ENCODE peak calls at places on chromosomes 6 and 20, in five cellular contexts. One of them, this sample, is unnamed.

GRCh38 chr20:41655966-41656685 is 37.9 kb upstream of the CHD6 start:
- DNase-seq in suprapubic skin: no peak
- DNase-seq in DND-41: no peak
- DNase-seq in NT2/D1: no peak
- DNase-seq in GM12878: no peak
- DNase-seq in this sample: no peak

GRCh38 chr6:19325335-19325789 is 511.8 kb upstream of the ID4 start:
- DNase-seq in DND-41: no peak
- DNase-seq in GM12878: no peak
- DNase-seq in NT2/D1: no peak
- DNase-seq in suprapubic skin: no peak
- DNase-seq in this sample: no peak

GRCh38 chr6:71482742-71483141 is 194.1 kb downstream of the OGFRL1 start:
- DNase-seq in NT2/D1: no peak
- DNase-seq in GM12878: no peak
- DNase-seq in suprapubic skin: no peak
- DNase-seq in DND-41: no peak
- DNase-seq in this sample: no peak

GRCh38 chr6:15761045-15761502 is 98.2 kb upstream of the DTNBP1 start:
- DNase-seq in GM12878: no peak
- DNase-seq in DND-41: no peak
- DNase-seq in NT2/D1: no peak
- DNase-seq in suprapubic skin: no peak
- DNase-seq in this sample: no peak

GRCh38 chr6:152313542-152314482 is 323.4 kb downstream of the SYNE1 start:
- DNase-seq in GM12878: no peak
- DNase-seq in DND-41: no peak
- DNase-seq in suprapubic skin: no peak
- DNase-seq in NT2/D1: no peak
- DNase-seq in this sample: no peak

GRCh38 chr6:164756142-164756541 is 553.3 kb downstream of the C6orf118 start:
- DNase-seq in suprapubic skin: no peak
- DNase-seq in DND-41: no peak
- DNase-seq in NT2/D1: peak; percentile 6
- DNase-seq in GM12878: no peak
- DNase-seq in this sample: no peak

GRCh38 chr20:43386878-43387277 is 70.8 kb upstream of the SRSF6 start:
- DNase-seq in NT2/D1: no peak
- DNase-seq in DND-41: no peak
- DNase-seq in suprapubic skin: no peak
- DNase-seq in GM12878: no peak
- DNase-seq in this sample: no peak

GRCh38 chr6:56246941-56247653 is at the start of gene COL21A1:
- DNase-seq in DND-41: no peak
- DNase-seq in GM12878: no peak
- DNase-seq in suprapubic skin: peak; percentile 64
- DNase-seq in NT2/D1: peak; percentile 52
- DNase-seq in this sample: no peak

GRCh38 chr20:37319120-37319717 is 26.7 kb upstream of the SRC start:
- DNase-seq in GM12878: no peak
- DNase-seq in DND-41: no peak
- DNase-seq in NT2/D1: peak; percentile 68
- DNase-seq in suprapubic skin: no peak
- DNase-seq in this sample: no peak

GRCh38 chr20:56540415-56540814 is 7.4 kb downstream of the FAM209B start:
- DNase-seq in suprapubic skin: no peak
- DNase-seq in DND-41: no peak
- DNase-seq in GM12878: no peak
- DNase-seq in NT2/D1: no peak
- DNase-seq in this sample: no peak

GRCh38 chr20:63301671-63302070 is 8.7 kb downstream of the COL20A1 start:
- DNase-seq in GM12878: no peak
- DNase-seq in DND-41: no peak
- DNase-seq in suprapubic skin: no peak
- DNase-seq in NT2/D1: no peak
- DNase-seq in this sample: no peak

GRCh38 chr6:45448417-45449389 is 71.0 kb upstream of the SUPT3H start:
- DNase-seq in suprapubic skin: no peak
- DNase-seq in DND-41: no peak
- DNase-seq in GM12878: no peak
- DNase-seq in NT2/D1: no peak
- DNase-seq in this sample: no peak

GRCh38 chr20:3551681-3552434 is 81.0 kb downstream of the ATRN start:
- DNase-seq in GM12878: no peak
- DNase-seq in DND-41: no peak
- DNase-seq in suprapubic skin: no peak
- DNase-seq in NT2/D1: no peak
- DNase-seq in this sample: no peak

GRCh38 chr6:41805830-41806774 is 18.6 kb downstream of the TOMM6 start:
- DNase-seq in NT2/D1: no peak
- DNase-seq in suprapubic skin: no peak
- DNase-seq in GM12878: no peak
- DNase-seq in DND-41: no peak
- DNase-seq in this sample: no peak

GRCh38 chr6:38400764-38401163 is 239.0 kb downstream of the BTBD9 start:
- DNase-seq in NT2/D1: no peak
- DNase-seq in GM12878: no peak
- DNase-seq in suprapubic skin: no peak
- DNase-seq in DND-41: no peak
- DNase-seq in this sample: no peak

GRCh38 chr6:163536770-163537169 is 122.3 kb downstream of the QKI start:
- DNase-seq in NT2/D1: no peak
- DNase-seq in DND-41: no peak
- DNase-seq in GM12878: no peak
- DNase-seq in suprapubic skin: no peak
- DNase-seq in this sample: no peak

GRCh38 chr6:41442800-41443501 is 103.2 kb upstream of the FOXP4 start:
- DNase-seq in GM12878: no peak
- DNase-seq in suprapubic skin: no peak
- DNase-seq in NT2/D1: peak; percentile 66
- DNase-seq in DND-41: no peak
- DNase-seq in this sample: no peak

GRCh38 chr6:55664581-55665223 is 85.7 kb upstream of the HMGCLL1 start:
- DNase-seq in NT2/D1: no peak
- DNase-seq in GM12878: no peak
- DNase-seq in DND-41: no peak
- DNase-seq in suprapubic skin: no peak
- DNase-seq in this sample: no peak

GRCh38 chr6:31738048-31738979 is 1.5 kb upstream of the MSH5 start:
- DNase-seq in DND-41: peak; percentile 89
- DNase-seq in GM12878: peak; percentile 75
- DNase-seq in NT2/D1: no peak
- DNase-seq in suprapubic skin: no peak
- DNase-seq in this sample: peak; percentile 81

GRCh38 chr6:18263561-18264337 is 581 bp downstream of the DEK start:
- DNase-seq in DND-41: peak; percentile 40
- DNase-seq in suprapubic skin: peak; percentile 83
- DNase-seq in NT2/D1: no peak
- DNase-seq in GM12878: no peak
- DNase-seq in this sample: peak; percentile 21

GRCh38 chr20:48421547-48421946 is 406.3 kb downstream of the PREX1 start:
- DNase-seq in NT2/D1: no peak
- DNase-seq in DND-41: no peak
- DNase-seq in GM12878: no peak
- DNase-seq in suprapubic skin: no peak
- DNase-seq in this sample: no peak

GRCh38 chr6:140228491-140228890 is 854.0 kb upstream of the CITED2 start:
- DNase-seq in suprapubic skin: no peak
- DNase-seq in GM12878: no peak
- DNase-seq in DND-41: no peak
- DNase-seq in NT2/D1: no peak
- DNase-seq in this sample: no peak

GRCh38 chr6:140230282-140230681 is 855.8 kb upstream of the CITED2 start:
- DNase-seq in suprapubic skin: no peak
- DNase-seq in NT2/D1: no peak
- DNase-seq in GM12878: no peak
- DNase-seq in DND-41: no peak
- DNase-seq in this sample: no peak

GRCh38 chr6:140225587-140226438 is 851.4 kb upstream of the CITED2 start:
- DNase-seq in DND-41: no peak
- DNase-seq in NT2/D1: no peak
- DNase-seq in GM12878: no peak
- DNase-seq in suprapubic skin: no peak
- DNase-seq in this sample: no peak

DNA sequence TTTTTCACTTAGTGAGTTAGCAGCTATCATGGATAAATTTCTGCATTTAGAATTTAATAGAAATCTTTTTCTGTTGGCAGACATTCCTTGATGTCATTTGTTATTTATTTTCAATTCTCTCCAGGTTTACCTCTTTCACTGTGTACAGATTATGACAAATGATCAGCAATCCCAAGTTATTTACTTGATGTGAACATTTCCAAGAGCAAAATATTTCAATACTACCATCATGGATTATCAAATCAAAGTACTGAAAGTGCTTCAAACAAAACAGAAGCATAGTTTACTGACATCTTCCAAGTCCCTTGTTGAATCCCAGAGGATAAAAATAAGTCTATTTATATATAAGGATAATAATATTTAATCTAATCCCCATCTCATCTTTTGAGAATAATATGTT is 852.2 kb upstream of the CITED2 start:
- DNase-seq in GM12878: no peak
- DNase-seq in DND-41: no peak
- DNase-seq in NT2/D1: no peak
- DNase-seq in suprapubic skin: no peak
- DNase-seq in this sample: no peak
- H3K9me3 ChIP-seq in GM12878: no peaks in the 10 kb centered on the region
- H3K9me3 ChIP-seq in DND-41: no peaks in the 10 kb centered on the region
- H3K9me3 ChIP-seq in NT2/D1: no peaks in the 10 kb centered on the region
- H3K9me3 ChIP-seq in suprapubic skin: no peaks in the 10 kb centered on the region
- H3K9me3 ChIP-seq in this sample: no peaks in the 10 kb centered on the region

DNA sequence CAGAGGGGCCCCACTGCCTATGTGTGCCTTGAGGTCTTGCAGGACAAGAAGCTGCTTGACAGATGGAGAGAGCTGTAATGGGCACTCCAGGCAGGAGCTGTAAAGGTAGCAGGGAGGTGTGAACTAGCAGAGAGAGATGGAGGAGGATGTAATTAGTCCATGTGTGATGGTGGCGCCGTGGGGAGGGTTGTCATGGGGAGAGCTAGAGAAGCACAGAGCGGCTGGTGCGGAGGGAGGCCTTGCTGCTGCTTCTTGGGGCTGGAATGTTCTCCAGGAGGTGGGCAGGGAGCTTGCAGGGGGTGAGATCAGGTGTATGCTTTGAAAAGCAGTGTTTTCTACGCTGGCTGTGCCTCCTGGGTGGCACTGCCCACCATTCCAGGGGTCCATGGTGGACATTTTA is 32.1 kb downstream of the APCDD1L start:
- DNase-seq in suprapubic skin: no peak
- DNase-seq in GM12878: no peak
- DNase-seq in NT2/D1: no peak
- DNase-seq in DND-41: no peak
- DNase-seq in this sample: no peak
- H3K9me3 ChIP-seq in suprapubic skin: peaks cover 19% of the 10 kb centered on the region
- H3K9me3 ChIP-seq in GM12878: peaks cover 7% of the 10 kb centered on the region
- H3K9me3 ChIP-seq in NT2/D1: peaks cover 48% of the 10 kb centered on the region
- H3K9me3 ChIP-seq in DND-41: peaks cover 39% of the 10 kb centered on the region
- H3K9me3 ChIP-seq in this sample: peaks cover 4% of the 10 kb centered on the region

GRCh38 chr20:25353754-25354705 is 36.6 kb downstream of the ABHD12 start:
- DNase-seq in suprapubic skin: no peak
- DNase-seq in NT2/D1: no peak
- DNase-seq in GM12878: no peak
- DNase-seq in DND-41: no peak
- DNase-seq in this sample: no peak

GRCh38 chr20:25353368-25353753 is 37.3 kb downstream of the ABHD12 start:
- DNase-seq in suprapubic skin: no peak
- DNase-seq in GM12878: no peak
- DNase-seq in DND-41: no peak
- DNase-seq in NT2/D1: no peak
- DNase-seq in this sample: no peak

GRCh38 chr20:25355866-25356265 is 34.8 kb downstream of the ABHD12 start:
- DNase-seq in suprapubic skin: no peak
- DNase-seq in DND-41: no peak
- DNase-seq in NT2/D1: no peak
- DNase-seq in GM12878: no peak
- DNase-seq in this sample: no peak

GRCh38 chr20:25355191-25355590 is 35.4 kb downstream of the ABHD12 start:
- DNase-seq in DND-41: no peak
- DNase-seq in GM12878: no peak
- DNase-seq in NT2/D1: no peak
- DNase-seq in suprapubic skin: no peak
- DNase-seq in this sample: no peak

GRCh38 chr20:25352746-25353145 is 37.9 kb downstream of the ABHD12 start:
- DNase-seq in GM12878: no peak
- DNase-seq in DND-41: no peak
- DNase-seq in suprapubic skin: no peak
- DNase-seq in NT2/D1: no peak
- DNase-seq in this sample: no peak
- H3K9me3 ChIP-seq in GM12878: no peaks in the 10 kb centered on the region
- H3K9me3 ChIP-seq in DND-41: no peaks in the 10 kb centered on the region
- H3K9me3 ChIP-seq in suprapubic skin: no peaks in the 10 kb centered on the region
- H3K9me3 ChIP-seq in NT2/D1: no peaks in the 10 kb centered on the region
- H3K9me3 ChIP-seq in this sample: no peaks in the 10 kb centered on the region

GRCh38 chr6:4849628-4850027 is 73.4 kb downstream of the CDYL start:
- DNase-seq in GM12878: no peak
- DNase-seq in suprapubic skin: no peak
- DNase-seq in NT2/D1: no peak
- DNase-seq in DND-41: no peak
- DNase-seq in this sample: no peak

GRCh38 chr6:4852938-4853337 is 76.7 kb downstream of the CDYL start:
- DNase-seq in GM12878: no peak
- DNase-seq in NT2/D1: no peak
- DNase-seq in suprapubic skin: no peak
- DNase-seq in DND-41: no peak
- DNase-seq in this sample: no peak

GRCh38 chr6:4853349-4853748 is 77.1 kb downstream of the CDYL start:
- DNase-seq in DND-41: no peak
- DNase-seq in NT2/D1: no peak
- DNase-seq in suprapubic skin: no peak
- DNase-seq in GM12878: no peak
- DNase-seq in this sample: no peak

GRCh38 chr6:4849214-4849613 is 73.0 kb downstream of the CDYL start:
- DNase-seq in DND-41: no peak
- DNase-seq in NT2/D1: no peak
- DNase-seq in GM12878: no peak
- DNase-seq in suprapubic skin: no peak
- DNase-seq in this sample: no peak

DNA sequence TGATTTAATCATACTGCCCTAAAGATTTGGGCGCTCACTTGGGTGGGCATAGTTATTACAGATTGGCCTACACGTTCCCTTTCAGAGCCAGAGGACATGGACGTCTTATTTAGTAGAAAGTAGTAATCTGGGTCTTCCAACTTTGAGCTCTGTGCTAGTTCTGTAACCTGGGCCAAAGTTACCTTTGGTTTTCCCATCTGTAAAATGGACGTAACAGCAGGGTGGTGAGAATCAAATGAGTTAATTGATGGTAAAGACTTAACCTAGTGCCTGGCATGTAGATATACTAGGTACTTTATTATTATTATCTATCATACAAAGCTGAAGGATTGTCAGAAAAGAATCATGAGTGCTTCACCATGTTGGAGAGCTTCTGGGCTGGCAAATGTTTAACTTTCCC is 74.8 kb downstream of the CDYL start:
- DNase-seq in GM12878: no peak
- DNase-seq in DND-41: no peak
- DNase-seq in suprapubic skin: no peak
- DNase-seq in NT2/D1: no peak
- DNase-seq in this sample: no peak
- H3K9me3 ChIP-seq in GM12878: no peaks in the 10 kb centered on the region
- H3K9me3 ChIP-seq in DND-41: no peaks in the 10 kb centered on the region
- H3K9me3 ChIP-seq in suprapubic skin: no peaks in the 10 kb centered on the region
- H3K9me3 ChIP-seq in NT2/D1: no peaks in the 10 kb centered on the region
- H3K9me3 ChIP-seq in this sample: no peaks in the 10 kb centered on the region